ENCODE peak calls at places on chromosomes 7 and 10, in five cellular contexts. R is fibroblast of villous mesenchyme, S is GM23338, A is fibroblast of lung, I is neural progenitor cell. B is an unnamed sample.
A peak's percentile ranks its signal among the peaks of the same experiment; 100 is the strongest.

GRCh38 chr7:101625076-101625914 is 3.8 kb downstream of the MYL10 start:
- DNase-seq in I (peak; percentile 56), R (peak; percentile 14), S (peak; percentile 67), A (peak; percentile 59), B (peak; percentile 16)

GRCh38 chr10:68666280-68666760 is 54.7 kb upstream of the CCAR1 start:
- DNase-seq in R (peak; percentile 95), I (no peak), A (peak; percentile 94), S (no peak), B (peak; percentile 85)

GRCh38 chr7:151299940-151300665 is 41.5 kb upstream of the NUB1 start:
- DNase-seq in A (no peak), I (no peak), R (no peak), S (no peak), B (no peak)

GRCh38 chr10:2777946-2778345 is 289.4 kb upstream of the PFKP start:
- DNase-seq in I (no peak), S (no peak), R (no peak), A (no peak), B (no peak)

GRCh38 chr7:106111671-106112117 is 418 bp downstream of the SYPL1 start:
- DNase-seq in A (no peak), S (peak; percentile 29), R (peak; percentile 77), I (peak; percentile 82), B (peak; percentile 79)

GRCh38 chr7:91266067-91266930 is 2.1 kb downstream of the FZD1 start:
- DNase-seq in R (no peak), I (peak; percentile 50), A (peak; percentile 41), S (peak; percentile 45), B (no peak)

GRCh38 chr10:11020026-11020820 is 2.6 kb downstream of the CELF2 start:
- DNase-seq in S (no peak), I (no peak), A (no peak), R (no peak), B (no peak)

GRCh38 chr10:99775850-99776249 is 6.6 kb upstream of the ABCC2 start:
- DNase-seq in S (no peak), A (peak; percentile 90), R (peak; percentile 89), I (no peak), B (peak; percentile 81)

GRCh38 chr7:8303904-8304528 is 42.0 kb upstream of the ICA1 start:
- DNase-seq in I (no peak), S (no peak), A (no peak), R (no peak), B (no peak)

GRCh38 chr10:97861351-97861750 is 11.7 kb downstream of the GOLGA7B start:
- DNase-seq in I (no peak), S (no peak), A (peak; percentile 64), R (peak; percentile 5), B (peak; percentile 18)

GRCh38 chr10:106615081-106615480 is 549.4 kb downstream of the SORCS1 start:
- DNase-seq in R (peak; percentile 30), S (peak; percentile 57), I (no peak), A (peak; percentile 69), B (peak; percentile 63)

GRCh38 chr7:135283959-135284638 is 50.5 kb downstream of the STRA8 start:
- DNase-seq in A (no peak), S (no peak), R (no peak), I (no peak), B (no peak)

GRCh38 chr10:100186813-100187212 is 984 bp upstream of the ERLIN1 start:
- DNase-seq in R (peak; percentile 8), I (peak; percentile 20), A (no peak), S (peak; percentile 1), B (no peak)

GRCh38 chr7:4882169-4882741 is 1.3 kb downstream of the RADIL start:
- DNase-seq in I (peak; percentile 68), A (peak; percentile 61), R (peak; percentile 84), S (peak; percentile 74), B (peak; percentile 72)

GRCh38 chr7:79410345-79410744 is 43.1 kb downstream of the MAGI2 start:
- DNase-seq in I (no peak), S (no peak), A (no peak), R (no peak), B (no peak)

GRCh38 chr7:54339074-54339473 is 203.1 kb upstream of the VSTM2A start:
- DNase-seq in I (no peak), S (no peak), A (no peak), R (peak; percentile 82), B (peak; percentile 10)

GRCh38 chr10:123948030-123948823 is 56.6 kb upstream of the CPXM2 start:
- DNase-seq in S (peak; percentile 13), R (no peak), I (no peak), A (no peak), B (no peak)

GRCh38 chr10:75233444-75234016 is 2.2 kb downstream of the COMTD1 start:
- DNase-seq in S (no peak), R (no peak), A (no peak), I (peak; percentile 8), B (no peak)

GRCh38 chr7:67518580-67518979 is 521.9 kb downstream of the TYW1 start:
- DNase-seq in I (no peak), R (no peak), A (no peak), S (no peak), B (no peak)

GRCh38 chr10:32618482-32618881 is 172.5 kb downstream of the CCDC7 start:
- DNase-seq in I (no peak), A (peak; percentile 8), S (no peak), R (no peak), B (no peak)

GRCh38 chr7:43905954-43906326 is 456 bp downstream of the URGCP start:
- DNase-seq in A (peak; percentile 55), I (peak; percentile 53), R (peak; percentile 52), S (peak; percentile 77), B (peak; percentile 42)

GRCh38 chr7:132155715-132156114 is 420.6 kb downstream of the PLXNA4 start:
- DNase-seq in A (no peak), I (no peak), S (no peak), R (no peak), B (no peak)

GRCh38 chr7:25101817-25102216 is 23.2 kb downstream of the CYCS start:
- DNase-seq in A (no peak), S (no peak), R (no peak), I (no peak), B (no peak)

GRCh38 chr10:127024655-127025054 is 119.4 kb downstream of the DOCK1 start:
- DNase-seq in I (no peak), A (no peak), S (no peak), R (peak; percentile 90), B (peak; percentile 10)

DNA sequence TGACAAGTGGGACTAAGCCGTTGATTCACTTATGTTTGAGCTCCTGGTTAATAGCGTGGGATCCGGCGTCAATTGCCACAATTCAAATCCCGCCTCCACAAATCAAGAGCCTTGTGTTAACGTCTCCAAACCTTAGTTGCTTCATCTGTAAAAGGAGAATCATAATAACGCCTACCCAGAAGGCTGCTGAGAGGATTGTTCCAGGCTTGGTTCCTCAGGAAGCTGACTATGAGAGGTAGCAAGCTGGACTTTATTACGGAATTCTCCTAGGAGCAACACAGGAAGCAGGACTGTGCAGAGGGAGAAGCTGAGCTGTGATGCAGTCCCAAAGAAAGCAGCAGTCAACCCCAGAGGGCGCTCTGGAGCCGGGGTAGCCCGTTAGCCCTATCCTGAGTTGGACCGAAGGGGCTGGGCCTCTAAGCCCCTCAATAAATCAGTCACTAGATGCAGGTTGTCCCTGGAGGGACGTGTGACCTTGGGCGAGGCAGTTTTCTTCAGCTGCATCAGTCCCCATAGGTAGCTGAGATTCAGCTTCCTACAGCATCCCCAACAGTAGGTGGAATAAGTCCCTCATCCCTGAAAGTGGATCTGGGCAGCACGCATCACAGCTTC is 6.9 kb upstream of the BAG3 start:
- DNase-seq in A (no peak), S (peak; percentile 61), R (no peak), I (peak; percentile 73), B (no peak)
- TF ChIP-seq CTCF in A (peak; percentile 17), S (peak; percentile 68), R (peak; percentile 57), I (peak; percentile 64), B (no peak)

DNA sequence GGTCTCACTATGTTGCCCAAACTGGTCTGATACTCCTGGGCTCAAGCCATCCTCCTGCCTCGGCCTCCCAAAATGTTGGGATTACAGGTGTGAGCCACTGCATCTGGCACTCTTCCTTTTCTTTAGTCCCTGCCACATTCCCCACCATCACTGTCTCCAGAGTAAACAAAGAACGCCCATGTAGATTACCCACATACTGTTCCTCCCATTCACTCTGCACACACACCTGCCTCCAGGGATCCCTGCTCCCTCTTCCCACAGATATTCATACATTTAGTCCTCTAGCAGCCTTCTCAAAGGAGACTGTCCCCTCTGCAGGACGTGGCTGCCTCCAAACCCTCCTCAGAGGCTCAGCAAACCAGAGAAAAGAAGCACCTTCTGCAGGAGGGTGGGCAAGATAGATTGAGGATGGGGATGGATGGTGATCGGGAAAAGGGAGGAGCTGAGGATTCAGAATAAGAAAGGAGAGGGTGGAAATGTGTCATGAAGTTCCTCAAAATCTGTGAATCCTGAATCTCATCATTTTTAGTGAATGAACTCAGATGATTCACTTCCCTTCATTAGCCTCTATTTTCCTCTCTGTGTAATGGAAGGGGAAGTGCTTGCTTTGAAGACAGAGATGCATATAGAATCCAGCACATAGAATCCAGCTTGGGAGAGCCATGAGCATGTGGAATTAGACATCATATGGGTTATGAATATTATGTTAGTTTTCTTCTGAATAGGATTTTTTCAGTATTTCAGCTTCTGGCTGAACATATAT is 5.5 kb upstream of the PLAU start:
- DNase-seq in I (no peak), S (no peak), A (no peak), R (no peak), B (no peak)
- TF ChIP-seq CTCF in I (no peak), S (no peak), A (no peak), R (no peak), B (no peak)

GRCh38 chr10:7121154-7121797 is 289.6 kb downstream of the SFMBT2 start:
- DNase-seq in R (peak; percentile 33), S (peak; percentile 90), A (peak; percentile 15), I (peak; percentile 75), B (peak; percentile 46)
- TF ChIP-seq CTCF in R (peak; percentile 64), S (peak; percentile 85), A (peak; percentile 75), I (peak; percentile 88), B (peak; percentile 67)

DNA sequence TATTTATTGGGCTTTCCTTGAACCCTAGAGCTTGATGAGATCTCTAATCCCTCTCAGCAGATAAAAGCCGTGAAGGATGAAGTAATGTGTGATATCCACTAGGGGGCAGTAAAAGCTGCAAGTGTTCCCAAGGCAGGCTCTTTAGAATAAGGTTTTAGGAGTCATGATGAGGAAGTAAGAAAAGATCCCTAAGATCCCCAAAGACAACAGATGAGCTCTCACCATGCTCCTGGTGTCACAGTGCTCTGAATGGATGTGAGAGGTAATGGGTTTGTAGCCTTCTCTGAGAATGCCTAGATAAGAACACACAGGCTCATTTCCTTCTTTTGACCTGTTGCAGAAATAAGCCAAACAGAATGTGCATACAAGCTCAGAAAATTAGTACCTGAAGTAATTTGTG is 70.4 kb upstream of the ITPRID1 start:
- DNase-seq in I (peak; percentile 80), S (peak; percentile 90), A (peak; percentile 42), R (peak; percentile 14), B (peak; percentile 53)
- TF ChIP-seq CTCF in I (peak; percentile 88), S (peak; percentile 84), A (peak; percentile 80), R (peak; percentile 63), B (peak; percentile 83)

DNA sequence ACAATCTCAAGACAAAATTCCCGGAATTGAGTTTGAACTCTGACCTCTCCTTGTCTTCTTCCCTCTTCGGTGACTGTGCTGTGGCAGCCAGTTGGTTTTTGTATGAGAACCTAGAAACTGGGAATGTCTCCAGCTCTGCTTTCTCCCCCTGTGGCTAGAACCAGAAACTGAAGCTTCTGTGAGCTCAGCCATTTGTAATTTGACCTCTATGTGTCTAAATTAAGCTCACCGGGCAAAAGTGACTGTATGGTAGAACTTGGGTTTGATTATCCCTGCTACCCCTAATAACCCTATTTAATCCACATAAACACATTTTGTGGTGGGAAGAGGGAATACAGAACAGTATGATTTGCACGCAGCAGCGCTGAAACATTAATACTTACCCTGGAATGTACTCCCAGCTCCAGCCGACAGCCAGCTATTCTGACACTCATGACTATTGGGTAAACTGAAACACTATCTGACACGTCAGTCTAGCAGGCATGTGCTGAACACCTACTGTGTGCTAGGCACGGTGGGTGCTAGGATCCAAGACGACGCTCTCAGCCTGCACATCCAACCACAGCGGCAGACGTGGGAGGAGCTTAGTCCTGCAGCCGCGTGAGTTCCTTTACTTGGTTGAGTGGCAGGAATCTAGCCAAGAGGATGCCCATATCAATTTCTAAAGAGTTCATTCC is 324.8 kb downstream of the SFMBT2 start:
- DNase-seq in R (peak; percentile 65), I (peak; percentile 51), A (peak; percentile 73), S (peak; percentile 80), B (peak; percentile 48)
- TF ChIP-seq CTCF in R (peak; percentile 15), I (peak; percentile 25), A (peak; percentile 56), S (no peak), B (peak; percentile 7)